ENCODE peak calls at places on chromosomes 1 and 21, in four cellular contexts. One of them, this sample, is unnamed.

GRCh38 chr1:98325646-98326441 is 335.7 kb upstream of the SNX7 start:
- DNase-seq in heart right ventricle: peak; percentile 47
- DNase-seq in PC-3: peak; percentile 94
- DNase-seq in fibroblast of lung: peak; percentile 92
- DNase-seq in this sample: peak; percentile 92

GRCh38 chr1:94544706-94545490 is 3.3 kb upstream of the F3 start:
- DNase-seq in heart right ventricle: no peak
- DNase-seq in fibroblast of lung: peak; percentile 90
- DNase-seq in PC-3: peak; percentile 74
- DNase-seq in this sample: no peak

GRCh38 chr1:169521226-169521625 is 35.5 kb upstream of the SLC19A2 start:
- DNase-seq in fibroblast of lung: no peak
- DNase-seq in PC-3: no peak
- DNase-seq in heart right ventricle: no peak
- DNase-seq in this sample: no peak

GRCh38 chr21:16634522-16634914 is 878.3 kb upstream of the CXADR start:
- DNase-seq in heart right ventricle: no peak
- DNase-seq in PC-3: no peak
- DNase-seq in fibroblast of lung: peak; percentile 8
- DNase-seq in this sample: no peak

GRCh38 chr1:236457775-236458174 is 63.7 kb downstream of the EDARADD start:
- DNase-seq in fibroblast of lung: no peak
- DNase-seq in PC-3: no peak
- DNase-seq in heart right ventricle: no peak
- DNase-seq in this sample: no peak

GRCh38 chr1:210299501-210299900 is 29.2 kb upstream of the HHAT start:
- DNase-seq in fibroblast of lung: no peak
- DNase-seq in PC-3: no peak
- DNase-seq in heart right ventricle: no peak
- DNase-seq in this sample: no peak

GRCh38 chr1:100360790-100361232 is 8.5 kb downstream of the CDC14A start:
- DNase-seq in PC-3: no peak
- DNase-seq in fibroblast of lung: peak; percentile 31
- DNase-seq in heart right ventricle: peak; percentile 49
- DNase-seq in this sample: peak; percentile 40

GRCh38 chr1:204846546-204846945 is 24.1 kb upstream of the NFASC start:
- DNase-seq in heart right ventricle: no peak
- DNase-seq in fibroblast of lung: no peak
- DNase-seq in PC-3: no peak
- DNase-seq in this sample: no peak

GRCh38 chr1:34916104-34916503 is 13.3 kb downstream of the DLGAP3 start:
- DNase-seq in fibroblast of lung: no peak
- DNase-seq in PC-3: no peak
- DNase-seq in heart right ventricle: no peak
- DNase-seq in this sample: no peak

GRCh38 chr1:229186373-229187056 is 84.4 kb upstream of the RAB4A start:
- DNase-seq in heart right ventricle: no peak
- DNase-seq in fibroblast of lung: no peak
- DNase-seq in PC-3: no peak
- DNase-seq in this sample: no peak

GRCh38 chr1:54490361-54491248 is 57.4 kb upstream of the ACOT11 start:
- DNase-seq in fibroblast of lung: no peak
- DNase-seq in heart right ventricle: peak; percentile 34
- DNase-seq in PC-3: no peak
- DNase-seq in this sample: no peak

GRCh38 chr1:92211166-92211565 is 6.5 kb upstream of the C1orf146 start:
- DNase-seq in PC-3: no peak
- DNase-seq in heart right ventricle: no peak
- DNase-seq in fibroblast of lung: peak; percentile 70
- DNase-seq in this sample: no peak

GRCh38 chr1:230382060-230382491 is 44.1 kb downstream of the PGBD5 start:
- DNase-seq in fibroblast of lung: no peak
- DNase-seq in heart right ventricle: no peak
- DNase-seq in PC-3: peak; percentile 72
- DNase-seq in this sample: no peak
- H3K27ac ChIP-seq in fibroblast of lung: no peak overlapping the region
- H3K27ac ChIP-seq in heart right ventricle: no peak overlapping the region
- H3K27ac ChIP-seq in PC-3: no peak overlapping the region
- H3K27ac ChIP-seq in this sample: no peak overlapping the region

GRCh38 chr1:150321826-150322166 is 463 bp downstream of the PRPF3 start:
- DNase-seq in PC-3: no peak
- DNase-seq in heart right ventricle: no peak
- DNase-seq in fibroblast of lung: no peak
- DNase-seq in this sample: no peak

GRCh38 chr1:150320667-150320978 is 710 bp upstream of the PRPF3 start:
- DNase-seq in fibroblast of lung: no peak
- DNase-seq in PC-3: peak; percentile 9
- DNase-seq in heart right ventricle: no peak
- DNase-seq in this sample: no peak

GRCh38 chr1:150322310-150322709 is 977 bp downstream of the PRPF3 start:
- DNase-seq in PC-3: no peak
- DNase-seq in heart right ventricle: no peak
- DNase-seq in fibroblast of lung: peak; percentile 27
- DNase-seq in this sample: no peak
- H3K4me3 ChIP-seq in PC-3: peak overlapping the region; percentile 85
- H3K4me3 ChIP-seq in heart right ventricle: peak overlapping the region; percentile 81
- H3K4me3 ChIP-seq in fibroblast of lung: peak overlapping the region; percentile 98
- H3K4me3 ChIP-seq in this sample: peak overlapping the region; percentile 79

DNA sequence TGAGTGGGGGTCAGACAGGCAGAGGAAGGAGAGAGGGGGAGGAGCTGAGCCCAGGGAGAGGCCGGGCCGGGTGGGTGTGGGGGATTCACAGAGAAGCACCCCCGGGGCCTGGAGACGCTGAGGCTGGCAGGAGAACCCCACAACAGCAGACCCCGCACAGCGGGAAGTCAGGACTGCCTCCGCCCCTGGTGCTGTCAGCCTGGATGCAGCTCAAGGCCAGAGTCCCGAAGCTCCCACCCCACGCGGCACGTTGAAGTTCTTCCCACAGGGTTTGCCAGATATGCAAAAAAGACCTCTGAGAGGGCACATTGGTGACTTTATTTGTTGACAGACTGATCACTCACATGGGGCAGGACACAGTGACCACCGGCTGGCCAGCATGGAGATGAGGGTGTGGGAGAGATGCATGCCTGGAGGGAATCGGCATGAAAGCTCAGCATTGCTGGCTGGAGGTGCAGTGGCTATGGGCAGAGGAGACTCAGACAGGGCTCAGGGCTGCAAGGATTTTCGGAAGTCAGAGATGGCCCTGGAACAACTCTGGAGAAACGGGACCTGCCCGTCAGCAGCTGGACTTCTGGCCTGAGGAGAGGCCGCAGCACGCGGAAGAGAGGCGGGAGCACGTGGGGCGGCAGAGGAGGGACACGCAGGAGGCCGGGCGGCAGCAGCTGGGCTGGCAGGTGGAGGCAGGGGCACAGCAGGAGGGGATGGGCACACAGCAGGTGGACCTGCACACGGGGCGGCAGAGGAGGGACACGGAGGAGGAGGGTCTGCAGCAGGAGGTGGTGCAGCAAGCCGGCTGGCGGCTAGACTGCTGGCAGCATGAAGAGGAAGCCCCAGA is 885 bp downstream of the KRTAP10-3 start:
- DNase-seq in fibroblast of lung: no peak
- DNase-seq in heart right ventricle: no peak
- DNase-seq in PC-3: no peak
- DNase-seq in this sample: no peak
- H3K27ac ChIP-seq in fibroblast of lung: no peak overlapping the region
- H3K27ac ChIP-seq in heart right ventricle: no peak overlapping the region
- H3K27ac ChIP-seq in PC-3: no peak overlapping the region
- H3K27ac ChIP-seq in this sample: no peak overlapping the region

DNA sequence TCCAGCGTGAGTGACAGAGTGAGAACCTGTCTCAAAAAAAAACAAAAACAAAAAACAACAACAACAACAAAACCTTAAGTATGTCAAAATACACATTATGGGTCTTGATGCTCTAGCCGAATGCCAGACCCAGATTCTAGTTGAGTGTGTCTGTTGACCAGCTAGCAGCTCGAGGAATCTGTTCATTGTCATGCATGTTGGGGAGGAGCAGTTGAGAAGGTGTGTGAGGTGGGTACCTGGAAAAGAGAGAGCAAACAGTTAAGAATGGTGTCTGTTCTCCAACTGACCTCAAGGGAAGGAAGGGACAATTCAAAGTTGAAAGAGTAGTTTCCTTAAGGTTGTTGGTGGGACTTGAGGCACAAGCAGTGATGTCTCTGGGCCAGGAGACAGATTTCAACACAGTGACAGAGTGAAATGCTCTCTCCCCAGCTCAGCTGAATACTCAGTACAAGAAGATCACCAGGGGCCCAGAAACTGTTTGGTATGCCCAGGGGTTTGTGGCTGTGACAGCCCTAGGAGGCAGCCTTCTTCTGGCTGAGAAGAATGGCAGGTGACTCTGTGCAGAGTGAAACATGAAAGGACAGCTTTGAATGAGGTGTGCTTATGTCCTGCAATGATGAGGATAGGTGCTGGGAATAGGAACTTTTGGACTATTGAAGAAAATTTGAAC is 14.4 kb upstream of the POU2F1 start:
- DNase-seq in heart right ventricle: no peak
- DNase-seq in fibroblast of lung: no peak
- DNase-seq in PC-3: no peak
- DNase-seq in this sample: no peak
- H3K4me3 ChIP-seq in heart right ventricle: no peak overlapping the region
- H3K4me3 ChIP-seq in fibroblast of lung: no peak overlapping the region
- H3K4me3 ChIP-seq in PC-3: no peak overlapping the region
- H3K4me3 ChIP-seq in this sample: no peak overlapping the region

GRCh38 chr1:43286533-43286932 is 1.2 kb upstream of the C1orf210 start:
- DNase-seq in PC-3: no peak
- DNase-seq in fibroblast of lung: no peak
- DNase-seq in heart right ventricle: no peak
- DNase-seq in this sample: no peak
- H3K27ac ChIP-seq in PC-3: no peak overlapping the region
- H3K27ac ChIP-seq in fibroblast of lung: no peak overlapping the region
- H3K27ac ChIP-seq in heart right ventricle: no peak overlapping the region
- H3K27ac ChIP-seq in this sample: no peak overlapping the region

DNA sequence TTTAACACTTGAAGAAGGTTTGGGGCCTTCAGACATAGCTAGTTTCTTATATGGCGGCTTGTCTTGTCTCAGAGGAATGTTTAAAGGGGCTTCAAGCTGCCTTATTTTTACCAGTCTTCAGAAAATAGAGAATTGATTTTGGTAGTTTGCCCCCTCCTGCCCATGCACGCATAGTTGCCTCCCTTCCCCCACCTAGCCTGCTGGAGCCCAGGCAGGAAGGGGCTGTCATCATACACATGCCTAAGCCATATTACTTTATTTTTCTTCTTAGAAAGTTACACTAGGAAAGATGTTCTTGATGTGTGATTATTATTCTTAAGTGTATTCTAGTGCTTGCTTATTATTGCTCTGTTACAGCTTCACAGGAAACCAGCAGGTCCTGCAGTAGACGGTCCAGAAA is 18.3 kb downstream of the PBX1 start:
- DNase-seq in PC-3: no peak
- DNase-seq in heart right ventricle: no peak
- DNase-seq in fibroblast of lung: no peak
- DNase-seq in this sample: no peak
- H3K4me3 ChIP-seq in PC-3: no peak overlapping the region
- H3K4me3 ChIP-seq in heart right ventricle: no peak overlapping the region
- H3K4me3 ChIP-seq in fibroblast of lung: no peak overlapping the region
- H3K4me3 ChIP-seq in this sample: peak overlapping the region; percentile 54

DNA sequence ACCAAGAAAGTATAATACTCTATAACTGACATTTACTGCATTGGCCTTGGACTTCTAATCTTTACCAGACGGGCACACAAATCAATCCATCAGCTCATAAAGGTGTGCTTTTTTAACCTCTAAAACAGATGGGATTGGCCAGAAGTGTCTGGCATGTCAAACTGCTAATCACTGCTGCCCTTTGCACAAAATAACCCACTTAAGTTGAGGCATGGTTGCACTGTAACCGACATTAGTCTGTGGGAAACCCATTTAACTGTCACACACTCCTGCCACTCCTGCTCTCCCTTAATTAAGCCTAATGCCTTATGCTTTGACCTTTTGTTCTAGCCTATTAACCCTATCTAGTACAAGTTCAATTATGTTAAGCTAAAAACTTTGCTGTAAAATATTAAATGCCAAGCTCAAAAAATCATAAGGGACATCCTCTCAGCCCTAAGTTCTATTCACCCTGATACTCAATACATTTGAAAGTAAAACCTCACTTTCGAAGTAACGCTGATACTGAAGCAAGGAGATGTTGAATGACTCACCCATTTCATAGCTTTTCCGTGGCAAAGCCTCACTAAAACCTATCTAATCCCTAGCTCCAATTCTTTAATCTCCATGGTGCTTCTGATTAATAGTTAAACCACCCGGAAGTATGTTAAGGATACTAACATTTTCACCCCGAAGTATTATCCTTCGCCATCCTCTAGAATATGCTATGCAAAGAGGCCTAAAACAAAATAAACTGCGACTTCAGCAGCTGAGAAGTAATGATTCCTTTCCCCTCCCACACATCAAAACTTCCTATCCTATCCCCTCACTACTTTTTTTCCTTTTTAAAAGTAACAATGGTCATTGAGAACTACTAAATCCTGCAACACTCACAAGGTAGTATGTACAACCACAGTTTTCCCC is 12.9 kb downstream of the NRIP1 start:
- DNase-seq in PC-3: peak; percentile 61
- DNase-seq in heart right ventricle: no peak
- DNase-seq in fibroblast of lung: no peak
- DNase-seq in this sample: no peak
- H3K27ac ChIP-seq in PC-3: peak overlapping the region; percentile 36
- H3K27ac ChIP-seq in heart right ventricle: peak overlapping the region; percentile 8
- H3K27ac ChIP-seq in fibroblast of lung: no peak overlapping the region
- H3K27ac ChIP-seq in this sample: no peak overlapping the region

This sample was measured in tibial artery.